ENCODE peak calls at places on chromosomes 3 and 15, in six cellular contexts. T, A, Y, I, Z and R are unnamed samples.

GRCh38 chr3:189548053-189548452 is 83.1 kb upstream of the TP63 start:
- DNase-seq in T (no peak), A (no peak), Y (no peak), I (no peak), Z (no peak), R (no peak)

GRCh38 chr3:7574435-7574834 is 713.5 kb downstream of the GRM7 start:
- DNase-seq in T (peak; percentile 65), A (no peak), Y (no peak), I (no peak), Z (no peak), R (peak; percentile 48)

GRCh38 chr15:89221543-89221942 is at the start of gene RLBP1:
- DNase-seq in T (no peak), A (no peak), Y (no peak), I (no peak), Z (no peak), R (no peak)

GRCh38 chr3:186879776-186880175 is 37.3 kb downstream of the ADIPOQ start:
- DNase-seq in T (no peak), A (no peak), Y (no peak), I (no peak), Z (no peak), R (no peak)

GRCh38 chr3:146817705-146818104 is 212.6 kb upstream of the PLSCR5 start:
- DNase-seq in T (peak; percentile 45), A (peak; percentile 72), Y (peak; percentile 51), I (no peak), Z (no peak), R (peak; percentile 46)

GRCh38 chr3:52722491-52722890 is 16.6 kb downstream of the SPCS1 start:
- DNase-seq in T (no peak), A (no peak), Y (no peak), I (no peak), Z (no peak), R (no peak)

GRCh38 chr3:14262212-14262611 is 83.6 kb downstream of the LSM3 start:
- DNase-seq in T (peak; percentile 29), A (no peak), Y (peak; percentile 24), I (no peak), Z (no peak), R (peak; percentile 37)

GRCh38 chr3:117526485-117527079 is 817.0 kb downstream of the TUSC7 start:
- DNase-seq in T (peak; percentile 51), A (peak; percentile 70), Y (peak; percentile 52), I (no peak), Z (peak; percentile 39), R (peak; percentile 61)

GRCh38 chr3:194423317-194423716 is 24.3 kb upstream of the GP5 start:
- DNase-seq in T (no peak), A (peak; percentile 19), Y (peak; percentile 18), I (no peak), Z (no peak), R (no peak)

DNA sequence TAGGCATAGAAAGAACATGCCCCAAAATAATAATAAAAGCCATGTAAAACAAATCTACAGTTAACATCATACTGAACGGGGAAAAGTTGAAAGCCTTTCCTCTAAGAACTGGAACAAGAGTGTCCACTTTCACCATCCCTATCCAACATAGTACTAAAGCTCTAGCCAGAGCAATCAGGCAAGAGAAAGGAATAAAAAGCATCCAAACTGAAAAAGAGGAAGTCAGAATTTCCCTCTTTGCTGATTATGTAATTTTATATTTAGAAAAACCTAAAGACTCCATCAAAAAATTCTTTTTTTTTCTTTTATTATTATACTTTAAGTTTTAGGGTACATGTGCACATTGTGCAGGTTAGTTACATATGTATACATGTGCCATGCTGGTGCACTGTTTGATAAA is 661.6 kb upstream of the CBLB start:
- DNase-seq in T (no peak), A (no peak), Y (no peak), I (no peak), Z (no peak), R (no peak)
- H3K4me3 ChIP-seq in T (no peak overlapping the region), A (no peak overlapping the region), Y (no peak overlapping the region), I (no peak overlapping the region), Z (no peak overlapping the region), R (no peak overlapping the region)

DNA sequence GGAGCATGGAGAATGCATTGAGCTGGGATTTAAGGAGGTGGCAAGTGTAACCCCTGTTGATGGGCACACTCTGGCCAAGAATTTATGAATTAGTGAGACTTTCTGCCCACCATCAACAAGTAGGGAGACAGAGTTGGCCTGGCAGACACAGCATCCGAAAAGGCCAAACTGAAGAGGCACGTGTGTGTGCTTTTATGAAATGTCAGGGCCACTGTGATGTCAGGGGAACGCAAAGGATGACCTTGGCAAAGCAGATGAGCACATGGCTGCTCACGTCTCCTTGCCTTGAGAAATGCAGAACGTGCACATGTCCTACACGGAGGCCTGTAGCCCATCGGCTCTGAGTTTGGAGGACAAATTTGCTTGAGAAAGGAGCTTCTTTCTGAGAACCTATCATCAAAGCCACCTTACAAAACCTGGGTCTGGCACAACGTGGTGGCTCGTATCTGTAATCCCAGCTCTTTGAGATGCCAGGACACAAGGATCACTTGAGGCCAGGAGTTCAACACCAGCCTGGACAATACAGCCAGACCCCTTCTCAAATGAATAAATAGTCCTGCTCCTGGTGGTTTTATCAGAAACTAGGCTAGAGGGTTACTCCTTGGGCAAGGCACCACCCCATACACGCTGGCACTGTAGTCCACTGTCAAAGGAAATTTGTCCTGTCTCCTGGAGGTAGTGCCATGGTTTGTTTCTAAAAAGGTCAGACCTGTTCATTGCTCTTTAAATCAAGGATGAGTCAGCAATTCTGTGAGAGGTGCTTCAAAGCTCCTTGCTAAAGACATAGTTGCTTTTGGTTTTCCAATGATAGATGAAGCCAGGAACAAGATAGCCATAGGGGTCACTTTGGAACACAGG is 942 bp upstream of the SH3BP5 start:
- DNase-seq in T (no peak), A (no peak), Y (no peak), I (no peak), Z (no peak), R (no peak)
- TF ChIP-seq CTCF in T (no peak), A (no peak), Y (no peak), I (no peak), Z (no peak), R (no peak)

DNA sequence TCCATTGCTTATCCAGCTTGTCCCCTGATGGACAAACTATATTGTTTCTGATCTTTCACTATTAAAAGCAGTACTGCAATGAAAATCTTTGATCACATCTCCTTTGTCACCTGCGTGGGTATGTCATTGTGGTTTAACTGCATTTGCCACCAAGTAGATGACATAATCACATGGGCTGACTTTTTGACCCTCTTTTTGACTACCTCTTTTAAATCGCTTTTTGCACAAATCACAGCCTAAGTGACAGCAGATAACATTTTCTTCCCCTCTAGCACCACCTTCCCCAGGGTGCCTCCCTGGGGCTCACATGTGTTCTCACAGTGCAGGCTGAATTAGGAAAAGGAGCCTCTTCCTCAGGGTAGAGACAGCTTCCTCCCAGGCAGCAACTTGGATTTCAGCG is 1.1 kb upstream of the RBP1 start:
- DNase-seq in T (no peak), A (no peak), Y (no peak), I (no peak), Z (no peak), R (no peak)
- H3K4me3 ChIP-seq in T (no peak overlapping the region), A (no peak overlapping the region), Y (no peak overlapping the region), I (no peak overlapping the region), Z (no peak overlapping the region), R (no peak overlapping the region)

DNA sequence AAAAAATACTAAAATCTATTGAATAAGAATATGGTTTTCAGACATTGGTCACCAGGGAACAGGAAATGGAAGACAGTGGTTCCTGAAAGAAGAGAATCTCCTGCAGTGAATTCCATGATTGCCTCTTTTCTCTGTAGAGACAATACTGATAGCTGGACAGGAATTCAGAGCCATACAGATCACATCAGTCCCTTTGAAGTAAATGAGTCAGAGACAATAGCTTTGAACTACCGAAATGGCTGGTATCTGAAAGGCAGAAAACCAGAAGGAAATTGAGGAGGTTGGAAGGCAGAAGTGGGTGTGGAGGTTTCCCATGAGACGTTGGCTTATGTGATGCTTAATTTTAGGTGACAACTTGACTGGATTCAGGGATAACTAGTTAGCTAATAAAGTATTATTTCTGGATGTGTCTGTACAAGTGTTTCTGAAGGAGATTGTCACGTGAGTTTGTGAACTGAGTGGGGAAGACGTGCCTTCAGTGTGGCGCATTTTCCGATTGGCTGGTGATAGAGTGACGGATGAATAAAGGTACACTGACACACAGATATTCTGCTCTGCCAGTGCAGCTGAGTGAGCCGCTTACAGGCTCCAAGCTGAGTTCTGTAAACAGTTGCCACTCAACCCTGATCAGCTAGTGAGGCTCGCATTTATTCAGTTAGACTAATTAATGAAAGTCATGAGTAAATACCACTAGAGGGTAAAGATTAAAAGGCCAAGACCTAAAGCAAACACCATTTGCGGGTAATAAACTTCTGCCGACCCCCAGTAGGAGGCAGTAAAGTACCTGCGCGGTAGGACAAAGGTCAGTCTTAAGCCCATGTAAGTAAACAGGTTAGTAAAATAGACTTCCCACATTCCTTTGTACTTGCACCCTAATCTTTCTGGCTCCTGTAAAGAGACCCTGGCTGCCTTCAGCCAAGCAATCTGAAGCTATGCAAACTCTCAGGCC is 1298.6 kb downstream of the SI start:
- DNase-seq in T (no peak), A (no peak), Y (no peak), I (no peak), Z (no peak), R (no peak)
- TF ChIP-seq CTCF in T (no peak), A (no peak), Y (no peak), I (no peak), Z (no peak), R (no peak)

GRCh38 chr3:125212096-125212508 is 446 bp downstream of the SLC12A8 start:
- DNase-seq in T (no peak), A (no peak), Y (no peak), I (no peak), Z (no peak), R (no peak)
- H3K4me3 ChIP-seq in T (peak overlapping the region; percentile 47), A (peak overlapping the region; percentile 38), Y (peak overlapping the region; percentile 34), I (peak overlapping the region; percentile 67), Z (peak overlapping the region; percentile 39), R (peak overlapping the region; percentile 51)

DNA sequence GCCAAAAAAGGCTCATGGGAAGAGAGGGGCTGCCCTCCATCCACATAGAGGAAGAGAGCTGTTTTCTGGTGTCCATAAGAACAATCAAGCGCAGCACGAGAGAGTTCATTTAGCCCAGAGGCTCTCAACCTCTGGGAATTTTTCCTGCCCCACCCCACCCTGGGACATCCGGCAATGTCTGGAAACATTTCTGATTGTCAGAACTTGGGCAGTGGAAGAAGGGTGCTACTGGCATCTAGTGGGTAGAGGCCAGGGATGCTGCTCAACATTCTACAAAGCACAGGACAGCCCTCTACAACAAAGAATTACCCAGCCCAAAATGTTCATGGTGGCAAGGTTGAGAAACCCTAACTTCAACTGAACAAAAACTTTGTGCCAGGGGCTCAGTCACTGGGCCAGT is 92.9 kb downstream of the RAB11A start:
- DNase-seq in T (peak; percentile 6), A (no peak), Y (no peak), I (no peak), Z (no peak), R (peak; percentile 11)
- TF ChIP-seq CTCF in T (no peak), A (no peak), Y (no peak), I (peak; percentile 52), Z (peak; percentile 5), R (peak; percentile 6)